ENCODE peak calls at places on chromosomes 3 and 15, in four cellular contexts. U is neural progenitor cell, G is fibroblast of lung, W is PC-3. H is an unnamed sample.

GRCh38 chr3:70094197-70094596 is 94.7 kb downstream of the SAMMSON start:
- DNase-seq in U (no peak), G (no peak), W (no peak), H (no peak)

GRCh38 chr3:183532620-183533409 is 22.7 kb downstream of the KLHL6 start:
- DNase-seq in U (no peak), G (no peak), W (no peak), H (no peak)

GRCh38 chr3:68256635-68257034 is 602.2 kb upstream of the SUCLG2 start:
- DNase-seq in U (peak), G (no peak), W (peak), H (peak)

GRCh38 chr3:144463916-144464315 is 492.3 kb downstream of the DIPK2A start:
- DNase-seq in U (no peak), G (no peak), W (no peak), H (no peak)

GRCh38 chr3:15982667-15983145 is 184.9 kb upstream of the ANKRD28 start:
- DNase-seq in U (peak), G (peak), W (peak), H (no peak)

GRCh38 chr3:108090066-108090700 is 648 bp downstream of the CD47 start:
- DNase-seq in U (peak), G (peak), W (peak), H (peak)

GRCh38 chr3:142152349-142152748 is 3.0 kb upstream of the TFDP2 start:
- DNase-seq in U (peak), G (no peak), W (peak), H (no peak)

GRCh38 chr3:150286390-150287147 is 121.5 kb upstream of the TSC22D2 start:
- DNase-seq in U (peak), G (peak), W (peak), H (no peak)

GRCh38 chr3:71838406-71838805 is 53.5 kb upstream of the PROK2 start:
- DNase-seq in U (no peak), G (no peak), W (no peak), H (no peak)

GRCh38 chr3:160296591-160296990 is 71.4 kb downstream of the C3orf80 start:
- DNase-seq in U (no peak), G (peak), W (no peak), H (no peak)

GRCh38 chr3:48404440-48405342 is 25.2 kb downstream of the PLXNB1 start:
- DNase-seq in U (no peak), G (no peak), W (no peak), H (peak)

GRCh38 chr3:98766924-98767323 is 3.8 kb downstream of the ST3GAL6 start:
- DNase-seq in U (no peak), G (no peak), W (no peak), H (no peak)

GRCh38 chr15:39515765-39516164 is 65.1 kb upstream of the THBS1 start:
- DNase-seq in U (no peak), G (no peak), W (no peak), H (no peak)

GRCh38 chr15:100686021-100686724 is 83.8 kb downstream of the ASB7 start:
- DNase-seq in U (no peak), G (peak), W (no peak), H (no peak)

GRCh38 chr15:39834256-39834655 is 51.6 kb upstream of the FSIP1 start:
- DNase-seq in U (no peak), G (peak), W (peak), H (no peak)

GRCh38 chr3:113623324-113623723 is 73.1 kb downstream of the USF3 start:
- DNase-seq in U (peak), G (no peak), W (no peak), H (no peak)
- TF ChIP-seq CTCF in U (peak), G (no peak), W (peak), H (peak)

GRCh38 chr3:186152889-186153292 is 44.0 kb upstream of the ETV5 start:
- DNase-seq in U (no peak), G (no peak), W (no peak), H (no peak)
- H3K4me2 ChIP-seq in U (no peak), G (no peak), W (no peak), H (no peak)

GRCh38 chr15:59298876-59299275 is 73.8 kb downstream of the MYO1E start:
- DNase-seq in U (no peak), G (peak), W (no peak), H (no peak)
- H3K9ac ChIP-seq in U (no peak), G (no peak), W (peak), H (no peak)

DNA sequence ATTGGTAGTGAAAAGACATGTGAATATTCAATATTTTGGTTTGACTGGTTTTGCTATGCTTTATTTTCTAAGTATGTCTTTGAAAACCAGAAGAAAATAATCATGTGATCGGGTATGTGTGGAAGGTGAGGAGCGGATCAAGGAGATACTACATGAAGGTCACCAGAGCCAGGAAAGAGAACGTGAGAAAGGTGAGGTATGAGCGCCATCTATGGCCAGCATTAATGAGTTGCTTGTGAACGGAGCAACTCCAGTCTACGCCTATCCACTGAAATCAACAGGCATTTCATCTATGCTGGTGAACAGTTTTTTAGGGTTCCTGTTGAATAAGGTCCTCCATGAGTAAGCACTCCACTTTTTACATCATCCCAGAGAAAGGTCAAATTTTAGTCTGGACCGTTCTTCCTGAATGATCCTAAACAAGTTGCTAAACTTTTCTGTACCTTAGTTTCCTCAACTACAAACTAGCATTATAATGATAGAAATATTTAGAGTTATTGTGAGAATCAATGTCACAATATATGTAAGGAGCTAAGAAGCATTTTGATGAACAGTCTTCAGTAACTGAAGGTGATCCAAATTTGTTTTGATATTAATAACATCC is 1435.2 kb upstream of the CADM2 start:
- DNase-seq in U (peak), G (peak), W (peak), H (peak)
- TF ChIP-seq CTCF in U (peak), G (no peak), W (peak), H (peak)

H was measured in DND-41.